ENCODE peak calls at places on chromosomes 13 and 19, in six cellular contexts. Q, Z, I, H, D and L are unnamed samples.

GRCh38 chr19:3565177-3565576 is 7.6 kb upstream of the HMG20B start:
- DNase-seq in Q (no peak), Z (no peak), I (no peak), H (no peak), D (peak), L (no peak)

GRCh38 chr19:35595928-35596327 is 10.0 kb downstream of the PMIS2 start:
- DNase-seq in Q (no peak), Z (no peak), I (no peak), H (no peak), D (no peak), L (no peak)

GRCh38 chr13:76289558-76289957 is 596.6 kb downstream of the KCTD12 start:
- DNase-seq in Q (no peak), Z (no peak), I (no peak), H (no peak), D (no peak), L (no peak)

GRCh38 chr19:19531951-19532805 is 3.5 kb downstream of the YJEFN3 start:
- DNase-seq in Q (peak), Z (peak), I (peak), H (peak), D (peak), L (peak)

GRCh38 chr19:5547881-5548280 is 19.9 kb downstream of the TINCR start:
- DNase-seq in Q (no peak), Z (peak), I (peak), H (no peak), D (peak), L (no peak)

GRCh38 chr13:109500146-109500773 is 286.1 kb downstream of the IRS2 start:
- DNase-seq in Q (no peak), Z (no peak), I (peak), H (no peak), D (peak), L (no peak)

GRCh38 chr13:53098455-53098854 is 69.8 kb downstream of the OLFM4 start:
- DNase-seq in Q (no peak), Z (no peak), I (peak), H (no peak), D (no peak), L (no peak)

GRCh38 chr19:27806471-27807070 is 1406.4 kb downstream of the UQCRFS1 start:
- DNase-seq in Q (no peak), Z (no peak), I (no peak), H (no peak), D (no peak), L (no peak)

GRCh38 chr13:85140192-85140591 is 659.0 kb downstream of the SLITRK6 start:
- DNase-seq in Q (no peak), Z (no peak), I (no peak), H (no peak), D (no peak), L (no peak)

GRCh38 chr19:28961772-28962500 is 251.0 kb downstream of the UQCRFS1 start:
- DNase-seq in Q (no peak), Z (no peak), I (no peak), H (no peak), D (no peak), L (no peak)

GRCh38 chr19:48111280-48111679 is 663 bp upstream of the PLA2G4C start:
- DNase-seq in Q (no peak), Z (peak), I (no peak), H (no peak), D (no peak), L (no peak)

GRCh38 chr13:32278456-32278855 is 36.7 kb downstream of the ZAR1L start:
- DNase-seq in Q (no peak), Z (no peak), I (no peak), H (no peak), D (no peak), L (no peak)

GRCh38 chr13:44976949-44977583 is 12.2 kb downstream of the NUFIP1 start:
- DNase-seq in Q (no peak), Z (no peak), I (no peak), H (no peak), D (no peak), L (no peak)

GRCh38 chr19:30479231-30479630 is 107.0 kb downstream of the ZNF536 start:
- DNase-seq in Q (no peak), Z (no peak), I (no peak), H (no peak), D (no peak), L (no peak)

GRCh38 chr19:34644991-34645461 is 31.9 kb downstream of the SCGB2B2 start:
- DNase-seq in Q (no peak), Z (no peak), I (no peak), H (no peak), D (no peak), L (no peak)

GRCh38 chr13:75541287-75541686 is 3.6 kb upstream of the COMMD6 start:
- DNase-seq in Q (no peak), Z (no peak), I (no peak), H (no peak), D (no peak), L (no peak)

GRCh38 chr19:49786432-49786831 is 19.6 kb downstream of the AP2A1 start:
- DNase-seq in Q (no peak), Z (no peak), I (peak), H (no peak), D (peak), L (no peak)

GRCh38 chr19:18777725-18778389 is 13.2 kb downstream of the COMP start:
- DNase-seq in Q (no peak), Z (no peak), I (no peak), H (no peak), D (no peak), L (no peak)

GRCh38 chr19:48745208-48745995 is 1.3 kb downstream of the IZUMO1 start:
- DNase-seq in Q (peak), Z (peak), I (peak), H (peak), D (peak), L (no peak)

GRCh38 chr19:46116121-46116520 is 8.4 kb downstream of the IGFL3 start:
- DNase-seq in Q (no peak), Z (no peak), I (no peak), H (no peak), D (no peak), L (no peak)

GRCh38 chr13:80074143-80074752 is 266.7 kb downstream of the SPRY2 start:
- DNase-seq in Q (no peak), Z (no peak), I (no peak), H (no peak), D (no peak), L (no peak)

GRCh38 chr19:279231-279630 is 12.0 kb downstream of the PLPP2 start:
- DNase-seq in Q (no peak), Z (no peak), I (no peak), H (no peak), D (no peak), L (no peak)

GRCh38 chr19:9828551-9829063 is 889 bp downstream of the UBL5 start:
- DNase-seq in Q (no peak), Z (peak), I (no peak), H (no peak), D (no peak), L (no peak)

GRCh38 chr19:31180907-31181306 is 168.3 kb downstream of the TSHZ3 start:
- DNase-seq in Q (no peak), Z (no peak), I (no peak), H (no peak), D (no peak), L (no peak)

GRCh38 chr13:28819046-28819747 is 942 bp upstream of the MTUS2 start:
- DNase-seq in Q (no peak), Z (no peak), I (peak), H (peak), D (peak), L (no peak)

GRCh38 chr13:99197257-99197651 is 3.4 kb upstream of the UBAC2 start:
- DNase-seq in Q (no peak), Z (no peak), I (no peak), H (no peak), D (no peak), L (no peak)